ENCODE peak calls at places on chromosomes 11 and 22, in five cellular contexts. O is HL-60, F is K562, N is SK-N-SH, P is endothelial cell of umbilical vein. A is an unnamed sample.
A peak's percentile ranks its signal among the peaks of the same experiment; 100 is the strongest.

GRCh38 chr11:61429346-61429690 is 457 bp downstream of the CPSF7 start:
- DNase-seq in O (peak; percentile 22), F (peak; percentile 88), N (peak; percentile 95), P (peak; percentile 67), A (peak; percentile 92)

GRCh38 chr11:6925636-6926207 is 504 bp upstream of the ZNF215 start:
- DNase-seq in O (no peak), F (peak; percentile 25), N (no peak), P (peak; percentile 26), A (no peak)

GRCh38 chr11:116731097-116731761 is 41.6 kb downstream of the BUD13 start:
- DNase-seq in O (no peak), F (no peak), N (peak; percentile 84), P (no peak), A (peak; percentile 50)

GRCh38 chr11:65650547-65651338 is 12.0 kb downstream of the RELA start:
- DNase-seq in O (no peak), F (no peak), N (no peak), P (no peak), A (peak; percentile 82)

GRCh38 chr22:46515208-46516111 is 22.0 kb downstream of the CELSR1 start:
- DNase-seq in O (no peak), F (no peak), N (peak; percentile 32), P (no peak), A (no peak)

GRCh38 chr11:76410771-76411423 is 29.8 kb downstream of the GVQW3 start:
- DNase-seq in O (no peak), F (no peak), N (no peak), P (no peak), A (no peak)

GRCh38 chr22:20061481-20061861 is 18.6 kb upstream of the DGCR8 start:
- DNase-seq in O (no peak), F (no peak), N (no peak), P (peak; percentile 6), A (peak; percentile 85)

GRCh38 chr11:75276696-75277095 is 36.1 kb downstream of the TPBGL start:
- DNase-seq in O (no peak), F (no peak), N (no peak), P (no peak), A (peak; percentile 47)

GRCh38 chr22:30214703-30215405 is 31.7 kb downstream of the LIF start:
- DNase-seq in O (no peak), F (no peak), N (no peak), P (no peak), A (peak; percentile 65)

GRCh38 chr11:107590460-107591097 is 368 bp upstream of the ELMOD1 start:
- DNase-seq in O (no peak), F (no peak), N (no peak), P (no peak), A (no peak)

GRCh38 chr11:10122337-10123197 is 171.5 kb downstream of the SBF2 start:
- DNase-seq in O (peak; percentile 42), F (no peak), N (no peak), P (no peak), A (no peak)

GRCh38 chr11:60942970-60943565 is 8.9 kb downstream of the SLC15A3 start:
- DNase-seq in O (no peak), F (no peak), N (no peak), P (no peak), A (no peak)

GRCh38 chr11:26234451-26234850 is 97.5 kb upstream of the ANO3 start:
- DNase-seq in O (no peak), F (no peak), N (no peak), P (peak; percentile 73), A (no peak)

GRCh38 chr11:35892166-35892565 is 51.7 kb upstream of the LDLRAD3 start:
- DNase-seq in O (no peak), F (no peak), N (no peak), P (no peak), A (no peak)

GRCh38 chr22:18970948-18971315 is 34.8 kb upstream of the PRODH start:
- DNase-seq in O (no peak), F (no peak), N (peak; percentile 65), P (no peak), A (no peak)

GRCh38 chr22:17980638-17981051 is 43.7 kb downstream of the MICAL3 start:
- DNase-seq in O (peak; percentile 79), F (peak; percentile 92), N (peak; percentile 63), P (peak; percentile 58), A (peak; percentile 88)

GRCh38 chr22:44383071-44383575 is 70.4 kb upstream of the SHISAL1 start:
- DNase-seq in O (no peak), F (no peak), N (no peak), P (no peak), A (peak; percentile 29)

GRCh38 chr22:20866716-20867115 is 7.9 kb downstream of the SNAP29 start:
- DNase-seq in O (no peak), F (no peak), N (no peak), P (no peak), A (no peak)

GRCh38 chr22:32444068-32444467 is 20.2 kb downstream of the BPIFC start:
- DNase-seq in O (no peak), F (peak; percentile 32), N (peak; percentile 17), P (peak; percentile 5), A (no peak)

GRCh38 chr11:86596861-86597632 is 75.4 kb downstream of the ME3 start:
- DNase-seq in O (no peak), F (no peak), N (no peak), P (peak; percentile 95), A (no peak)

GRCh38 chr11:117458275-117459120 is 130.8 kb downstream of the CEP164 start:
- DNase-seq in O (no peak), F (no peak), N (no peak), P (no peak), A (peak; percentile 68)

GRCh38 chr22:34111210-34111824 is 191.0 kb upstream of the LARGE1 start:
- DNase-seq in O (no peak), F (peak; percentile 23), N (peak; percentile 48), P (no peak), A (no peak)

GRCh38 chr11:63518548-63518947 is 12.7 kb downstream of the LGALS12 start:
- DNase-seq in O (no peak), F (no peak), N (no peak), P (no peak), A (no peak)

GRCh38 chr22:37999640-38000272 is 15.4 kb upstream of the SOX10 start:
- DNase-seq in O (peak; percentile 41), F (no peak), N (no peak), P (peak; percentile 23), A (no peak)

GRCh38 chr11:103906291-103906850 is 130.1 kb upstream of the DDI1 start:
- DNase-seq in O (no peak), F (no peak), N (no peak), P (peak; percentile 64), A (no peak)
- H3K4me3 ChIP-seq in O (no peak overlapping the region), F (no peak overlapping the region), N (no peak overlapping the region), P (no peak overlapping the region), A (no peak overlapping the region)

DNA sequence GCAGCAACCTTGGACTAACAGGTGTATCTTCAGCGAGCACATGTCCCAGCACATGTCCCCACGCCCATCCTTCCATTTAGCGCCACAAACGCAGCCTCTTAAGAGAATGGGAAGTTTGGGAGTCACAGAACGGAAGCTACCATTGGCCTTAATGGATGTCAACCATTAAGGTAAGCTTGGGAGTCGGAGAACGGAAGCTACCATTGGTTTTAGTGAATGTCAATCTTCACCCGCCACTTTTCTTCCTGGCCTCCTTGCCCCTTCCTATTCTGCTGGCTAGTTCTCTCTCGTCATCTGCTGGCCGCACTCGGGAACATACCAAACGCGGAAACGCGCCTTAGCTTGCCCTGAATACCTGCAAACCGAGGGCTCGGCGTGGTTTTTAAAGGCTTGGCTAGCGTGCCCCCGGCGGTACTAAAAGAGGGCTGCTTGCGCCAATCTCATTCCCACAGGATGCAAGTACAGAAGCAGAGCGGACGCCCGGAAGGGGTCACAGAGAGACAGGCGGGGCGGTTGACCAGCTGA is 24.3 kb downstream of the GLYATL1 start:
- DNase-seq in O (no peak), F (no peak), N (peak; percentile 15), P (no peak), A (no peak)
- TF ChIP-seq POLR2AphosphoS5 in O (no peak), F (no peak), N (no peak), P (no peak), A (no peak)

GRCh38 chr11:45544826-45545225 is 120.6 kb downstream of the CHST1 start:
- DNase-seq in O (no peak), F (no peak), N (no peak), P (no peak), A (no peak)

GRCh38 chr11:45538939-45539338 is 126.5 kb downstream of the CHST1 start:
- DNase-seq in O (no peak), F (no peak), N (no peak), P (no peak), A (no peak)

GRCh38 chr11:45538363-45538762 is 127.1 kb downstream of the CHST1 start:
- DNase-seq in O (no peak), F (no peak), N (no peak), P (no peak), A (no peak)

GRCh38 chr11:45541693-45542434 is 123.6 kb downstream of the CHST1 start:
- DNase-seq in O (no peak), F (no peak), N (no peak), P (no peak), A (no peak)

DNA sequence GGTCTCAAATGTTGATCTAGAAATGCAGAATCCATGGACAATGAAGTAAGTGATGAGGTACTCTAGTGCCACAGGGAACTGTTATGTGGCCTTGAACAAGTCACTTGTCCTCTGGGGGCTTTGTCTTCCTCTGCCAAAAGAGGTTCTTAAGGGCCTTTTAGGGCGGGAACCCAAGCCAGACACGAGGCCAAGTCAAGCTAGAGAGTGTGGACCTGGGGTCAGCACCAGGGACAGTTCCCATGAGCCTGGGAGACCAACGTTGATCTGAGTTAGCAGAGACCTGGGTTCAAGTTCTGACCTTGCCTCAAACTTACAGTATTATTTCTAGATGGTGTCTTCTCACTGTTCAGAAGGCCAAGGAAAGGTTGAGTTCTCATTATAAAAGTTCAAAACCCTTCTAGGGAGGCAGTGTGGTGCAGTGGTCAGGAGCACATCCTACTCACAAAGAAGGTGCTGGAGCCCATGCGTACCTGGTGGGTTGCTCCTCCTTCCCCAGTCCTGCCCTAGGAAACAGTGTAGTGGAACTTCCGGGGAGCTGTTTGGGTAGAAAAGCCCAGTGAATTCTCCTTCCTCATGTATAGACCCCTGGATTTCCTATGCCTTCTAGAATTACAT is 121.5 kb downstream of the CHST1 start:
- DNase-seq in O (no peak), F (peak; percentile 39), N (no peak), P (peak; percentile 4), A (no peak)
- TF ChIP-seq CTCF in O (no peak), F (no peak), N (no peak), P (no peak), A (no peak)

GRCh38 chr11:38304926-38305325 is 1706.9 kb upstream of the RAG2 start:
- DNase-seq in O (no peak), F (no peak), N (no peak), P (no peak), A (no peak)

GRCh38 chr11:38302564-38302963 is 1704.5 kb upstream of the RAG2 start:
- DNase-seq in O (no peak), F (no peak), N (no peak), P (no peak), A (no peak)

GRCh38 chr11:38300570-38300969 is 1702.5 kb upstream of the RAG2 start:
- DNase-seq in O (no peak), F (no peak), N (no peak), P (no peak), A (no peak)

GRCh38 chr11:38307455-38307854 is 1709.4 kb upstream of the RAG2 start:
- DNase-seq in O (no peak), F (no peak), N (no peak), P (no peak), A (no peak)

DNA sequence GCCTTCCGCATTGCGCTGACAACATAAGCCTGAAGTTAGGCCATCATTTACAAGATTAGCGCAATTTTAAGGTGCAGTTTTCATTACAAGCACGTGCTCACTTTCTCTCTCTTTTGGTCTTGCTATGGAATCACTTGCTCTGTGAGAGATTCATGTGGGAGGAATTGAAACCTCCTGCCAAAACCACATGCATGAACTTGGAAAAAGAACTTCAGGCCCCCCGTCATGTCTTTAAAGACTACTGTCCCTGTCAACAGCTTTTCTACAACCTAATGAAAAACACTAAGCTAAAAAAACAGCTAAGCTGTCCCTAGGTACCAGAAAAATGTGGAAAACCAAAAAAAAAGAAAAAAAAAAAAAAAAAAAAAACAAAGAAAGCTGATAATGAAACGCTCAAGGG is 1707.6 kb upstream of the RAG2 start:
- DNase-seq in O (no peak), F (no peak), N (no peak), P (no peak), A (no peak)
- H3K4me3 ChIP-seq in O (no peak overlapping the region), F (no peak overlapping the region), N (no peak overlapping the region), P (no peak overlapping the region), A (no peak overlapping the region)